ENCODE peak calls at places on chromosome 3, in four cellular contexts. Z, G, L and Y are unnamed samples.

GRCh38 chr3:14118400-14119165 is 6.1 kb downstream of the CHCHD4 start:
- DNase-seq in Z (no peak), L (peak), G (peak), Y (peak)

GRCh38 chr3:197302696-197303341 is 4.4 kb upstream of the DLG1 start:
- DNase-seq in L (peak), Z (no peak), G (no peak), Y (no peak)

GRCh38 chr3:96863129-96863740 is 48.8 kb downstream of the EPHA6 start:
- DNase-seq in Z (peak), G (peak), L (peak), Y (peak)

GRCh38 chr3:112376996-112377395 is 44.0 kb downstream of the CD200 start:
- DNase-seq in Z (no peak), L (peak), G (no peak), Y (peak)

GRCh38 chr3:9955611-9956352 is 3.6 kb upstream of the PRRT3 start:
- DNase-seq in G (no peak), Z (no peak), L (no peak), Y (no peak)

GRCh38 chr3:152292367-152292766 is 23.6 kb downstream of the MBNL1 start:
- DNase-seq in G (no peak), Z (no peak), L (no peak), Y (no peak)

GRCh38 chr3:20039765-20040475 is at the start of gene KAT2B:
- DNase-seq in L (peak), Z (peak), G (peak), Y (peak)

GRCh38 chr3:7423995-7424394 is 563.1 kb downstream of the GRM7 start:
- DNase-seq in L (no peak), Z (no peak), G (no peak), Y (no peak)

GRCh38 chr3:176950743-176951142 is 246.5 kb downstream of the TBL1XR1 start:
- DNase-seq in G (no peak), L (peak), Z (no peak), Y (peak)

GRCh38 chr3:185560676-185561075 is 8.3 kb upstream of the LIPH start:
- DNase-seq in G (no peak), L (no peak), Z (no peak), Y (no peak)

GRCh38 chr3:192481638-192482037 is 245.7 kb downstream of the FGF12 start:
- DNase-seq in Z (no peak), G (no peak), L (peak), Y (peak)

GRCh38 chr3:1275495-1275894 is 182.7 kb downstream of the CNTN6 start:
- DNase-seq in Z (no peak), G (peak), L (peak), Y (peak)

GRCh38 chr3:126259411-126260391 is 79.3 kb upstream of the ALDH1L1 start:
- DNase-seq in G (peak), L (peak), Z (no peak), Y (peak)

GRCh38 chr3:17424137-17424536 is 318.3 kb downstream of the TBC1D5 start:
- DNase-seq in Z (peak), G (no peak), L (no peak), Y (no peak)

GRCh38 chr3:178117641-178118040 is 418.6 kb upstream of the KCNMB2 start:
- DNase-seq in G (no peak), L (peak), Z (no peak), Y (peak)

GRCh38 chr3:192819001-192819569 is 91.7 kb upstream of the FGF12 start:
- DNase-seq in L (peak), G (no peak), Z (no peak), Y (peak)

GRCh38 chr3:46998852-46999515 is 19.5 kb downstream of the NBEAL2 start:
- DNase-seq in G (no peak), L (no peak), Z (no peak), Y (no peak)
- TF ChIP-seq CTCF in G (no peak), L (no peak), Z (no peak), Y (no peak)

GRCh38 chr3:21294768-21295167 is 456.2 kb downstream of the ZNF385D start:
- DNase-seq in G (no peak), Z (no peak), L (peak), Y (no peak)

GRCh38 chr3:21292971-21293370 is 458.0 kb downstream of the ZNF385D start:
- DNase-seq in L (peak), G (no peak), Z (no peak), Y (no peak)

DNA sequence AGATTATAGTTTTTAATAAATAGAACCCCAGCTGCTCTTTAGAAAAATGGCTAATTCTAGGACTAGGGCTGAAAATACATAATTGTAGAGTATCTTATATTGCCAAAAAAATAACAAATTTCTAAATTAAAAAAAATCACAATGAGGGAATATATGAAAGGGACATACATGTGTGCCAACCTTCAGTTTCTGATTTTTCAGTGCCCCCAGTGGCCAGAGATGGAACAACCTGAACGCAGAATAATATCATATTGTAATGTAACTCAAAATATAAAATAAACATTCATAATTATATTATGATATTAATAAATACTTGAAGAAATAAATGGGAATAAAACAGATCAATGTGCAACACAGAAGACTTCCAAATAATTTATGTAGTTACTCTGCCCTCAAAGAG is 460.5 kb downstream of the ZNF385D start:
- DNase-seq in L (no peak), G (no peak), Z (no peak), Y (peak)
- TF ChIP-seq CTCF in L (no peak), G (no peak), Z (no peak), Y (peak)

GRCh38 chr3:48614044-48614443 is 4.6 kb upstream of the UQCRC1 start:
- DNase-seq in G (no peak), L (peak), Z (no peak), Y (peak)

GRCh38 chr3:48607519-48607918 is 1.9 kb downstream of the UQCRC1 start:
- DNase-seq in L (no peak), G (no peak), Z (no peak), Y (no peak)

GRCh38 chr3:48612270-48612669 is 2.8 kb upstream of the UQCRC1 start:
- DNase-seq in G (no peak), L (no peak), Z (no peak), Y (no peak)

DNA sequence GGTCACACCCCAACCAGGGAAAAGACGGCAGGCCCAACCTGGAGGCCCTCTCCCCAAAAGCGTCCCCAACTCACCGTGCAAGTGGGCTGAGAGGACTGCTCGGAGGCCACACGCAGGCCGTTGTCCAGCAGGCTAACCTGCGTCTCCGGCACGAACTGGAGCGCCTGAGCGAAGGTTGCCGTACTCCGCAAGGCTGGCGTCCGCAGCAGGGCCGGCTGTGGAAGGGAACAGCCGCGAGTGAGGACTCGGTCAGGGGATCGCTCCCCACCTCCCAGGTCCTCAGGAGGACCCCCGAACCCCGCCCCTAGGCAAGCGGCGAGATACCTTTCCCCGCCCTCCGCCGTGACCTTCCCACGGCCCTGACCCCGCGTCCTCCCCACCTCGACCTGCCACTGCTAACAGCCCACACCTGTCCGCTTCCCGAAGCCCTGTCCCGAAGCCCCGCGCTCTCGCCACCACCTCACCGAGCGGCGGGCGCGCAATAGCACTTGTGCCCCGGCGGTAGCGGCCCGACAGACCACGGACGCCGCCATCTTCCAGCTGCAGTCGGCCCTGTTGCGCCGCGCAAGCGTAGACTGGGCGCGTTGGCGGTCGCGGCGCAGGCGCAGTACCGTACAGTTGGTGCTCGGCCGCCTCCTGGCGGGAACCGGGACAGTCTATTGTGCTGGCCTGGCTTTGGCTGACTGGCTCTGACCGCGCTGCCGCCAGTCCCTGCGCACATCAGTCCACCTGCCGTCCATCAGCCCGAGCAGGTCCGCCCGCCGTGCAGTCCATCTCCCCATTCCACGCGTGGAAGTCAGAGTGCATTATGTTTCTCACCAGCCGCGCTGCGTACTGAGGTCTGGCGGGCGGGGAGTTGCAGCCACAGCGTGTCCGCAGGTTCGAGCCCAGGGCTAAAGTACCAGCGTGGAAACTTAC is at the start of gene UQCRC1:
- DNase-seq in L (peak), Z (peak), G (peak), Y (peak)
- TF ChIP-seq CTCF in L (peak), Z (peak), G (peak), Y (peak)

DNA sequence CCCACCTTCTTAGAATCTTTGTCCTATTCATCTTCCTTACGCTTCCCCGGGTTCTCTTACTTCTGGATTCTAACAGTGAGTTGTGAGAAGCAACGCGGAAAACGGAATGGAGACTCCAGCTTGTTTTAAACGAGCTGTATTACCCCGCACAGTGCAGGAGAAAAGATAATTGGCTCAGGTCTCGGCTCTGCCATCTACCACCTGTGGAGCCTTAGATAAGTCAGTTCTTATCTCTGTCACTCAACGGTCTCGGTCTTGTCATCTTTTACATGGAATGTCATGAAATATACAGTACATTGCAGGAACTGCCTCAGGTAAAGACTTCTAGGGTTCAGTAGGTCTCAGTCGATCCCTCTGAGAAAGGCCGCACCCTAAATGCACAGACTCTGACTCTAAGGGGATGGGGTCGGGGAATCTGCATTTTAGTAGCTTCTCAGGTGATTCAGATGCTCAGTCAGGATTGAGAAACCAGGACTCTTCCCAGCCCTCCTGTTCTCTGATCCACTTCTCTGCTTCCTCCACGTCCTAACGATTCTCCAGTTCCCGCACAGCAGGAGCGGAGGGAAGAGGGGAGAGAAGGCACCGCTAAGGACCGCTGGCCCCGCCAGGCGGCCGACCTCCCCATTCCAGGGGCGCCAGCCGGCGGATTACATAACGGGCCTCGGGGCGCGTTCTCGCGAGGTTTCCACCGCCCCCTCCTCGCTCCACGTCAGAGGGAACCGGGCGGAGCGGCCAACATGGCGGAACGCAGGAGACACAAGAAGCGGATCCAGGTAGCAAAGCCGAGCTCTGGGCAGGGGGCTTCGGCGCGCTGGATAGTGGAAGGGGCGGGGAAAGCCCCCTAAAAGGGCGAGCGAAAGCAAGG is at the start of gene SEC62:
- DNase-seq in L (peak), G (peak), Z (peak), Y (peak)
- TF ChIP-seq CTCF in L (peak), G (peak), Z (peak), Y (no peak)

DNA sequence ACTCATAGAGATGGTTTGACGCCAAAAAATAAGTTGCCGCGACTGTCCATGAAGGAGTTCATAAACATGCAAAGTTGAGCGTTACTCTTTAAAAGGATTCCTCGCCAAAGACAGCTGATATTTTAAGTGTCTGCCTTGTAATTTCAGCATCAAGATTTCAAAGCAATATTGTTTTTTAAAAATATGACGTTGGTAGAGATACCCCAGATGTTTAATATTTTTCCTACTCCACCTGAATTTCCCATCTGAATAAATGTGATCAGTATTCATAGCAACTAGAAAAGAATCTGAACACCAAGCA is 155.0 kb downstream of the TUSC7 start:
- DNase-seq in Z (no peak), L (no peak), G (no peak), Y (no peak)
- TF ChIP-seq CTCF in Z (no peak), L (no peak), G (no peak), Y (no peak)

GRCh38 chr3:111303760-111304159 is 232.1 kb downstream of the NECTIN3 start:
- DNase-seq in L (no peak), Z (no peak), G (no peak), Y (no peak)

GRCh38 chr3:111301238-111301798 is 229.7 kb downstream of the NECTIN3 start:
- DNase-seq in L (no peak), G (no peak), Z (no peak), Y (no peak)

GRCh38 chr3:111302073-111302472 is 230.5 kb downstream of the NECTIN3 start:
- DNase-seq in L (no peak), G (no peak), Z (no peak), Y (no peak)

GRCh38 chr3:111299070-111299672 is 227.6 kb downstream of the NECTIN3 start:
- DNase-seq in Z (no peak), G (no peak), L (peak), Y (no peak)
- TF ChIP-seq CTCF in Z (no peak), G (no peak), L (no peak), Y (no peak)

DNA sequence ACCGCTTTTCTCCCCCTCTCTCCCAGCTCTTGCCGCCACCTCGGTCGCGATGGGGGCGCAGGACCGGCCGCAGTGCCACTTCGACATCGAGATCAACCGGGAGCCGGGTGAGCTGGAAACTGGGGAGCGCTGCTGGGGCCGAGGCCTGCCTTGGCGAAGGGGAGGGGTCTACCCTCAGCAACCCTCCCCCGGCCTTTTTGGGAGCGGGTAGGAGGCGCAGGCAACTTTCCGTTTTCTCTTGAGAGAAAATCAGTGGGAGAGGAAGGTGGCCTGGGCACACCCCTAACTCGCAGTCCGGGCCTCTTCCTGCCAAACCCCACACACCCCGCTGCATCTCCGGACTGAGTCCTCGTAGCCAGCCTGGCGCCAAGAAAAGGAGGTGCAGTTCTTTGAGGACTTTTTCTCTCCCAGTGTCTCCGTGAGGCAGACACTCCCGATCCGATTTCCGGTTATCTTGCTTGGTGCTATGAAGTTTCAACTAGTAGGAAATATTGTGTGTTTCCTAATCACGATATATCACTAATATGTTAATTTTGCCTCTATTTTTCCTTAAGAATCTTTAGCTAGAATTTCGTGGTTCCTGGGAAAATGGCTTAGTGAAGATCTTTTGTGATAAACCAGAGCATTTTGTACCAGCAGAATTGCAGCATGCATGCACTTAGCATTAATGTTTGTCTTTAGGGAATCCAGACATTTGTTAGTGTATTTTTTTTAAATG is 631 bp downstream of the NKTR start:
- DNase-seq in L (peak), Z (no peak), G (peak), Y (peak)
- TF ChIP-seq CTCF in L (peak), Z (no peak), G (no peak), Y (no peak)

GRCh38 chr3:133274477-133274876 is 125.4 kb upstream of the BFSP2 start:
- DNase-seq in Z (no peak), L (no peak), G (no peak), Y (no peak)
- TF ChIP-seq CTCF in Z (no peak), L (no peak), G (no peak), Y (no peak)

GRCh38 chr3:123448503-123449091 is at the start of gene ADCY5:
- DNase-seq in G (peak), Z (peak), L (no peak), Y (no peak)

GRCh38 chr3:123447416-123447748 is 1.5 kb downstream of the ADCY5 start:
- DNase-seq in L (no peak), Z (no peak), G (no peak), Y (no peak)

GRCh38 chr3:123449092-123449985 is 449 bp upstream of the ADCY5 start:
- DNase-seq in Z (peak), G (no peak), L (no peak), Y (no peak)

GRCh38 chr3:123446610-123447109 is 2.2 kb downstream of the ADCY5 start:
- DNase-seq in Z (no peak), G (no peak), L (no peak), Y (no peak)

GRCh38 chr3:123447749-123448502 is 964 bp downstream of the ADCY5 start:
- DNase-seq in L (no peak), Z (peak), G (no peak), Y (no peak)
- TF ChIP-seq CTCF in L (no peak), Z (peak), G (no peak), Y (no peak)

GRCh38 chr3:55746808-55747413 is 259.8 kb upstream of the WNT5A start:
- DNase-seq in Z (peak), G (no peak), L (peak), Y (peak)
- TF ChIP-seq CTCF in Z (peak), G (peak), L (no peak), Y (peak)